ENCODE peak calls at places on chromosomes 2 and 18, in four cellular contexts. Y is A549, L is tibial nerve, A is K562. H is an unnamed sample.

GRCh38 chr2:149101818-149102217 is 63.3 kb downstream of the LYPD6B start:
- DNase-seq in A (no peak), Y (no peak), L (no peak), H (no peak)

GRCh38 chr18:421236-422155 is 79.0 kb downstream of the COLEC12 start:
- DNase-seq in A (no peak), Y (no peak), L (no peak), H (no peak)

GRCh38 chr2:68653538-68653982 is 10.2 kb downstream of the PROKR1 start:
- DNase-seq in L (no peak), A (peak; percentile 87), Y (no peak), H (peak; percentile 15)

GRCh38 chr2:120704696-120705095 is 31.0 kb upstream of the GLI2 start:
- DNase-seq in L (no peak), Y (no peak), A (no peak), H (no peak)

GRCh38 chr2:156087875-156088274 is 244.6 kb downstream of the NR4A2 start:
- DNase-seq in Y (peak; percentile 1), L (no peak), A (no peak), H (no peak)

GRCh38 chr2:121648611-121649401 is 456 bp downstream of the CLASP1 start:
- DNase-seq in A (peak; percentile 62), Y (peak; percentile 40), L (peak; percentile 35), H (peak; percentile 32)

GRCh38 chr2:172928754-172929153 is 146.9 kb upstream of the MAP3K20 start:
- DNase-seq in Y (no peak), A (no peak), L (no peak), H (no peak)

GRCh38 chr2:147049888-147050446 is 794.9 kb upstream of the ACVR2A start:
- DNase-seq in L (no peak), Y (no peak), A (no peak), H (no peak)

GRCh38 chr2:237156131-237156856 is 70.6 kb downstream of the COPS8 start:
- DNase-seq in A (no peak), L (peak; percentile 50), Y (no peak), H (peak; percentile 61)

GRCh38 chr2:148989882-148990493 is 48.5 kb upstream of the LYPD6B start:
- DNase-seq in A (peak; percentile 80), Y (peak; percentile 84), L (peak; percentile 86), H (peak; percentile 34)

GRCh38 chr18:37537868-37538525 is 27.6 kb downstream of the CELF4 start:
- DNase-seq in A (peak; percentile 76), L (peak; percentile 62), Y (peak; percentile 48), H (peak; percentile 67)

GRCh38 chr2:63465633-63466032 is 122.6 kb downstream of the WDPCP start:
- DNase-seq in A (no peak), L (no peak), Y (no peak), H (no peak)

GRCh38 chr2:27914793-27915175 is 24.3 kb downstream of the BABAM2 start:
- DNase-seq in A (no peak), L (no peak), Y (no peak), H (no peak)

GRCh38 chr2:216803803-216804202 is 56.1 kb downstream of the TNP1 start:
- DNase-seq in Y (no peak), L (no peak), A (no peak), H (no peak)

GRCh38 chr18:46199515-46200147 is 95.4 kb downstream of the HAUS1 start:
- DNase-seq in Y (peak; percentile 79), L (no peak), A (peak; percentile 54), H (no peak)

GRCh38 chr2:158179660-158180059 is 78.0 kb downstream of the UPP2 start:
- DNase-seq in A (peak; percentile 39), Y (peak; percentile 18), L (no peak), H (no peak)

GRCh38 chr18:8787764-8788163 is 82.4 kb downstream of the MTCL1 start:
- DNase-seq in L (no peak), A (no peak), Y (no peak), H (no peak)

GRCh38 chr18:3603460-3604259 is 153.7 kb downstream of the TGIF1 start:
- DNase-seq in A (peak; percentile 90), Y (peak; percentile 94), L (no peak), H (no peak)
- TF ChIP-seq POLR2A in A (no peak), Y (peak; percentile 15), L (peak; percentile 23), H (no peak)

DNA sequence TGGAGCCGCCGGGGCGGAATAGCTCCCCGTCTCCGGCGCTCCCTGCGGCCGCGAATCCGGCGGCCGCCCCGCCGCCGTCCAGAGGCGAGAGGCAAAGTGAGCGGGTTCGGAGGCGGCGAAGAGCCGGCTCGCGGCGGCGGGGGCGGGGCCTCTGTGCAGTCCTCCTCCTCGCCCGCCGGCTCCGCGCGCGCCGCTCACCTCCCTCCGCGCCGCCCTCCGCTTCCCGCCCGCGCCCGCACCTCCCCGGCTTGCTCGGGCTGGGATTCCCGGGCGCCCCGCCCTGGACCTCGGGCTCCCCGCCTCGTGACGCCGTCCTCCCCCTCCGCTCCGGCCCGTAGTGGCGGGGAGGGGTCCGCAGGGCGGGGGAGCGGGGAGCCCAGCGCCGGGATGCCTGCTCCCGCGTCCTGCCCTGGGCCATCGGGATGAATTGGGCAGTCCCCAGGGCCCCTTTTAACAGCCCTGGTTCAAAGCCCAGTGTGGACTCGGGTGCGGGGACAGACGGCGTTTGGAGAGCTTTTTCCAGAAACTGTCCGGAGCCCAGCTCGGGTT is at the start of gene KCNG3:
- DNase-seq in Y (peak; percentile 72), L (peak; percentile 36), A (peak; percentile 29), H (peak; percentile 63)
- TF ChIP-seq POLR2A in Y (peak; percentile 22), L (peak; percentile 77), A (no peak), H (no peak)

GRCh38 chr2:85756195-85756594 is 2.4 kb downstream of the ATOH8 start:
- DNase-seq in Y (no peak), A (no peak), L (no peak), H (no peak)

GRCh38 chr2:85753035-85753524 is 711 bp upstream of the ATOH8 start:
- DNase-seq in L (no peak), A (no peak), Y (no peak), H (no peak)

GRCh38 chr2:85753525-85754312 is at the start of gene ATOH8:
- DNase-seq in L (peak; percentile 64), Y (peak; percentile 77), A (peak; percentile 14), H (no peak)

GRCh38 chr2:85755122-85756027 is 1.6 kb downstream of the ATOH8 start:
- DNase-seq in L (no peak), A (no peak), Y (no peak), H (no peak)

DNA sequence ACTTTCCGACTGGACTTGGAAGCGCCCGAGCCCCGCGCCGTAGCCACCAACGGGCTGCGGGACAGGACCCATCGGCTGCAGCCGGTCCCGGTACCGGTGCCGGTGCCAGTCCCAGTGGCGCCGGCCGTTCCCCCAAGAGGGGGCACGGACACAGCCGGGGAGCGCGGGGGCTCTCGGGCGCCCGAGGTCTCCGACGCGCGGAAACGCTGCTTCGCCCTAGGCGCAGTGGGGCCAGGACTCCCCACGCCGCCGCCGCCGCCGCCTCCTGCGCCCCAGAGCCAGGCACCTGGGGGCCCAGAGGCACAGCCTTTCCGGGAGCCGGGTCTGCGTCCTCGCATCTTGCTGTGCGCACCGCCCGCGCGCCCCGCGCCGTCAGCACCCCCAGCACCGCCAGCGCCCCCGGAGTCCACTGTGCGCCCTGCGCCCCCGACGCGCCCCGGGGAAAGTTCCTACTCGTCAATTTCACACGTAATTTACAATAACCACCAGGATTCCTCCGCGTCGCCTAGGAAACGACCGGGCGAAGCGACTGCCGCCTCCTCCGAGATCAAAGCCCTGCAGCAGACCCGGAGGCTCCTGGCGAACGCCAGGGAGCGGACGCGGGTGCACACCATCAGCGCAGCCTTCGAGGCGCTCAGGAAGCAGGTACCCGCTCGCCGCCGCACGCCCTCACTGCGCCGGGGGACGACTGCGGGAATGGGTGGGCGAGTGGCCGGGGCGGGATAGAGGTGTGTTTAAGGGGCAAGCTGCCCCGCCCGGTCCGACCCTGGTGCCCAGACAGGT is 713 bp downstream of the ATOH8 start:
- DNase-seq in Y (peak; percentile 62), L (no peak), A (no peak), H (no peak)
- TF ChIP-seq POLR2A in Y (no peak), L (no peak), A (no peak), H (no peak)

GRCh38 chr2:57180042-57180567 is 866.5 kb upstream of the VRK2 start:
- DNase-seq in L (no peak), Y (no peak), A (no peak), H (no peak)
- TF ChIP-seq POLR2A in L (no peak), Y (no peak), A (no peak), H (no peak)

GRCh38 chr2:47133046-47133445 is 22.1 kb downstream of the STPG4 start:
- DNase-seq in Y (no peak), A (no peak), L (no peak), H (no peak)

GRCh38 chr2:47128705-47129104 is 26.4 kb downstream of the STPG4 start:
- DNase-seq in A (no peak), Y (no peak), L (no peak), H (no peak)

GRCh38 chr2:47127862-47128543 is 27.1 kb downstream of the STPG4 start:
- DNase-seq in L (no peak), Y (peak; percentile 43), A (no peak), H (no peak)

GRCh38 chr2:47126783-47127182 is 28.3 kb downstream of the STPG4 start:
- DNase-seq in L (no peak), Y (no peak), A (no peak), H (no peak)

DNA sequence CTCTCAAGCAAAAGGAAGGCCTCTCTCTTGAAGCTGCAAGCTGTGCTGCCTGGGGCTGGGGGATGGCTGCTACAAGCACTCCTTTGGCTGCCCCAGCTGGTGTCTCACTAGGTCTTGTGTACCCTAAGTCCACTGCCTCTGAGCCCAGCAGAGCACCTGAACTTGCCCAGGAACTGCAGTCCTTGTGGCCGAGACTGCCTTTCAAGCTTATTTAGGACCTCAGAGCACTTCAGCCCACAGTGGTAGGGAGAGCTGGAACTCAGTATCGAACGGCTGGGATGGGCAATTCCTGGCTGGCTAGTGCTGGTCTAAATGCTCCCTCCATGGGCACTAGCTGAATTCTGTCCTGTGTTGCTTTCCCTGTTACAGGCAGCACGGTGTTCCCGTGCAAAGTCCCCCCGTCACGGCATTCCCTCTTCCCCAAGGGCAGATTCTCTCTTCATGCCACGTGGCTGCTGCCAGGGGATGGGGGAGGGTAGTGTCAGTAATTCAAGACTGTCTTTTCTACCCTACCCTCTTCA is 25.9 kb downstream of the STPG4 start:
- DNase-seq in L (no peak), A (no peak), Y (no peak), H (no peak)
- TF ChIP-seq POLR2A in L (no peak), A (no peak), Y (no peak), H (no peak)

DNA sequence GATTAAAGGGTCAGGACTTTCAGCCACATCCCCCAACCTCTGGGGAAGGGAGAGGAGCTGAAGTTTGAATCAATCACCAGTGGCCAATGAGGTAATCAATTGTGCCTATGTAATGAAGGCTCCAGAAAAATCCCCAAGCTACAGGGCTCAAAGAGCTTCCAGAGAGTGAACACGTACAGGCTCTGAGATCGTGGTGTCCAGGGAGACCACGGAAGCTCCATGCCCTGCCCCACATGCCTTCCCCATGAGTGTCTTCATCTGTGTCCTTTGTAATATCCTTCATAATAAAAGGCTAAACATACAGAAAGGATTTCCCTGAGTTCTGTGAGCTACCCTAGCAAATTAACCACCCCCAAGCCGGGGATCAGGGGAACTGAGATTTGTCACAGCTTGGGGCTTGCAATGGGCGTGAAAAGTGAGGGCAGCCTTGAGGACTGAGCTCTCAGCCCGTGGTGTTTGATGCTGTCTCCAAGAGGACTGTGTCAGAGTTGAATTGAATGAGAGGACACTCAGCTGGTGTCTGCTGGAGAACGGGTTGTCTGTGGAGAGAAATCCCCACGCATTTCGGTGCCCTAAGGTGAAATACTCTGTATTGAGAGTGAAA is 25.5 kb upstream of the TUBB6 start:
- DNase-seq in Y (peak; percentile 11), A (no peak), L (no peak), H (no peak)
- TF ChIP-seq POLR2A in Y (no peak), A (no peak), L (no peak), H (no peak)

H was measured in H54.